ENCODE peak calls at places on chromosomes 13 and 19, in four cellular contexts. H, U, Y and T are unnamed samples.

GRCh38 chr19:43586346-43586745 is 9.6 kb downstream of the IRGQ start:
- DNase-seq in Y (no peak), H (no peak), U (no peak), T (no peak)

GRCh38 chr13:94656766-94657165 is 55.1 kb downstream of the GPR180 start:
- DNase-seq in H (peak; percentile 35), U (no peak), Y (no peak), T (no peak)

GRCh38 chr13:99737456-99737855 is 234.1 kb downstream of the ZIC5 start:
- DNase-seq in Y (no peak), H (no peak), U (peak; percentile 37), T (no peak)

GRCh38 chr13:95156208-95156607 is 145.0 kb downstream of the ABCC4 start:
- DNase-seq in U (no peak), Y (no peak), H (peak; percentile 41), T (peak; percentile 6)

GRCh38 chr19:48685583-48685982 is 10.2 kb upstream of the FUT2 start:
- DNase-seq in Y (no peak), H (no peak), U (no peak), T (peak; percentile 68)

GRCh38 chr19:15180451-15181390 is 20.1 kb downstream of the NOTCH3 start:
- DNase-seq in U (peak; percentile 81), Y (peak; percentile 88), H (no peak), T (peak; percentile 37)

GRCh38 chr13:65470781-65471180 is 1759.4 kb downstream of the PCDH9 start:
- DNase-seq in H (no peak), Y (no peak), U (no peak), T (no peak)

GRCh38 chr13:71300602-71301001 is 566.4 kb downstream of the DACH1 start:
- DNase-seq in U (no peak), H (no peak), Y (no peak), T (no peak)

GRCh38 chr19:6736169-6736916 is 1.0 kb downstream of the GPR108 start:
- DNase-seq in H (peak; percentile 87), Y (peak; percentile 45), U (peak; percentile 76), T (peak; percentile 81)

GRCh38 chr19:4371209-4371897 is 28.0 kb downstream of the MPND start:
- DNase-seq in H (no peak), U (no peak), Y (no peak), T (no peak)

GRCh38 chr13:98664924-98665637 is 87.4 kb downstream of the SLC15A1 start:
- DNase-seq in H (no peak), U (no peak), Y (no peak), T (no peak)

GRCh38 chr19:4380254-4380727 is 20.1 kb downstream of the SH3GL1 start:
- DNase-seq in H (no peak), U (no peak), Y (no peak), T (no peak)

GRCh38 chr13:51818771-51819511 is 15.0 kb upstream of the DHRS12 start:
- DNase-seq in Y (no peak), U (no peak), H (no peak), T (no peak)

GRCh38 chr19:42350417-42350816 is 25.0 kb downstream of the MEGF8 start:
- DNase-seq in U (no peak), H (no peak), Y (no peak), T (no peak)

GRCh38 chr13:26280822-26281221 is 26.9 kb downstream of the CDK8 start:
- DNase-seq in U (no peak), H (no peak), Y (no peak), T (peak; percentile 4)

GRCh38 chr19:8361921-8362793 is 1.8 kb upstream of the ANGPTL4 start:
- DNase-seq in U (no peak), Y (no peak), H (peak; percentile 97), T (peak; percentile 83)

GRCh38 chr19:38932425-38933179 is 1.9 kb downstream of the MRPS12 start:
- DNase-seq in Y (peak; percentile 20), U (no peak), H (peak; percentile 88), T (peak; percentile 63)

GRCh38 chr19:17755977-17756670 is 4.8 kb downstream of the FCHO1 start:
- DNase-seq in U (peak; percentile 89), H (peak; percentile 82), Y (peak; percentile 63), T (no peak)

GRCh38 chr19:5952193-5953033 is 25.5 kb downstream of the RANBP3 start:
- DNase-seq in H (no peak), U (no peak), Y (no peak), T (no peak)

GRCh38 chr19:48510421-48511268 is 990 bp downstream of the LMTK3 start:
- DNase-seq in U (peak; percentile 94), Y (peak; percentile 67), H (peak; percentile 77), T (no peak)

GRCh38 chr13:25455146-25455545 is 83.4 kb downstream of the ATP8A2 start:
- DNase-seq in Y (no peak), U (no peak), H (no peak), T (no peak)

GRCh38 chr13:59680429-59681024 is 483.2 kb downstream of the DIAPH3 start:
- DNase-seq in U (no peak), H (peak; percentile 17), Y (peak; percentile 4), T (no peak)

GRCh38 chr13:45143346-45143751 is 23.0 kb downstream of the GTF2F2 start:
- DNase-seq in U (no peak), H (no peak), Y (no peak), T (no peak)

GRCh38 chr19:36973844-36974195 is 57.7 kb downstream of the ZNF568 start:
- DNase-seq in U (no peak), Y (no peak), H (no peak), T (no peak)

GRCh38 chr13:26459276-26460131 is 98.0 kb upstream of the WASF3 start:
- DNase-seq in Y (no peak), U (no peak), H (no peak), T (no peak)

GRCh38 chr19:4089400-4089908 is 22.8 kb upstream of the ZBTB7A start:
- DNase-seq in Y (no peak), U (no peak), H (no peak), T (no peak)

GRCh38 chr13:49428041-49428763 is 15.7 kb downstream of the CAB39L start:
- DNase-seq in H (no peak), Y (no peak), U (no peak), T (no peak)

GRCh38 chr13:21316376-21316775 is 139.9 kb downstream of the MRPL57 start:
- DNase-seq in U (no peak), H (no peak), Y (no peak), T (no peak)

GRCh38 chr13:18991054-18991453 is 190.6 kb downstream of the TUBA3C start:
- DNase-seq in U (no peak), Y (no peak), H (no peak), T (no peak)

GRCh38 chr19:3034845-3035541 is 5.9 kb upstream of the TLE2 start:
- DNase-seq in Y (peak; percentile 23), H (no peak), U (peak; percentile 53), T (no peak)

GRCh38 chr19:29379257-29379986 is 146.4 kb upstream of the VSTM2B start:
- DNase-seq in U (peak; percentile 26), H (no peak), Y (no peak), T (no peak)

GRCh38 chr13:97352815-97353214 is 81.2 kb upstream of the RAP2A start:
- DNase-seq in U (no peak), H (no peak), Y (no peak), T (no peak)
- TF ChIP-seq MAX in U (no peak), H (no peak), Y (no peak), T (no peak)

GRCh38 chr13:113776231-113777125 is 17.5 kb downstream of the TMEM255B start:
- DNase-seq in H (no peak), U (no peak), Y (no peak), T (no peak)

GRCh38 chr13:113775451-113776145 is 16.6 kb downstream of the TMEM255B start:
- DNase-seq in H (no peak), Y (no peak), U (no peak), T (no peak)

GRCh38 chr13:113774177-113775107 is 15.4 kb downstream of the TMEM255B start:
- DNase-seq in H (no peak), U (no peak), Y (no peak), T (no peak)

GRCh38 chr13:113781571-113781970 is 22.5 kb downstream of the TMEM255B start:
- DNase-seq in U (no peak), Y (no peak), H (no peak), T (no peak)

GRCh38 chr13:113777311-113778260 is 18.6 kb downstream of the TMEM255B start:
- DNase-seq in H (no peak), Y (peak; percentile 23), U (peak; percentile 84), T (no peak)
- TF ChIP-seq RNF2 in H (no peak), Y (no peak), U (no peak), T (no peak)

GRCh38 chr19:45800009-45800553 is 7.4 kb upstream of the DMWD start:
- DNase-seq in Y (no peak), H (peak; percentile 65), U (no peak), T (no peak)
- TF ChIP-seq MAX in Y (no peak), H (no peak), U (no peak), T (no peak)

GRCh38 chr13:106804996-106805395 is 237.1 kb upstream of the ARGLU1 start:
- DNase-seq in Y (no peak), U (no peak), H (no peak), T (no peak)
- TF ChIP-seq RNF2 in Y (no peak), U (no peak), H (no peak), T (no peak)

GRCh38 chr19:35249848-35250711 is 1.3 kb downstream of the LSR start:
- DNase-seq in U (peak; percentile 39), H (no peak), Y (no peak), T (no peak)
- TF ChIP-seq MAX in U (no peak), H (no peak), Y (peak; percentile 16), T (no peak)

GRCh38 chr19:45716314-45717130 is 14.2 kb downstream of the FBXO46 start:
- DNase-seq in Y (peak; percentile 31), H (peak; percentile 36), U (no peak), T (no peak)

GRCh38 chr19:45713141-45713540 is 17.6 kb downstream of the FBXO46 start:
- DNase-seq in Y (no peak), U (no peak), H (no peak), T (no peak)

GRCh38 chr19:45715139-45715538 is 15.6 kb downstream of the FBXO46 start:
- DNase-seq in H (no peak), Y (no peak), U (no peak), T (no peak)

GRCh38 chr19:45717983-45718650 is 12.6 kb downstream of the FBXO46 start:
- DNase-seq in H (no peak), U (no peak), Y (no peak), T (no peak)

DNA sequence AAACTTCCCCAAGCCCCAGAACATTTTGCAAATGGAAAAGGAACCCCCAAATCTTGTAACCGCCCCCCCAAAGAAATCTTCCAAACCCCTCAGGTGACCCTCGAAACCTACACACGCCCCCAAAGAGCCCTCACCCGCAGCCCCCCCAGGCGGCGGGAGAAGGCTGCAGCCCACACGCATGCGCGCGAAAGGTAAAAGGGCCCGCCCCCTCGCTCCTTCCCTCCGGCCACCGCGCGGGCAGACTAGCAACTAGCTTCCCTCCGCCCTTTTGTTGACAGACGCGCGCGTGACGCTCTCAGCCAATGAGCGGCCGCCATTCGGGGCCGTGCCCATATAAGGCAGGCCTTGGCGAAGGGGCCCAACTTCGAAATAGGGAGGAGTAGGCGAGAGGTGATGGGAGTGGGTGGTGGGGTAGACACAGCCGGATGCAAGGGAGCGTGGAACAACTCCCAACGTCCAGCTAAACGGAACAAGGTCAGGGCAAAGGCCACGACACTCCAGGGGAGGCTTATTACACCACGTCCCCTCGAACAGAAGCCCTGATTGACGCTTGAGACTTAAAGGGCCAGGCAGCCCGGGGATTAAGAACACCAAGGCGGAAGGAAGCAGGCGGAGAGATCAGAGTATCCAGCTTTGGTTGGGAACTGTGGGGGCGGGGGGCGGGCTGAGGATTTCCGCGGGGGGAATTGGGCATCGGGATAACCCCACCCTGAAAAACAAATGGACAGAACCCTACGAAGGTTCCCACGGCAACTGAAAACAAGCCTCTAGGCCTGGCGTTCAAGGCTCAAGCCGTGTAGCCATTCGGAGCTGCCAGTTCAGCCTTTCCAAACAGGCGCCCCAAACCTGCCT is 13.3 kb downstream of the FBXO46 start:
- DNase-seq in U (peak; percentile 97), Y (peak; percentile 97), H (peak; percentile 100), T (peak; percentile 99)
- TF ChIP-seq RNF2 in U (no peak), Y (peak; percentile 94), H (no peak), T (no peak)

GRCh38 chr13:35475131-35475959 is 1.1 kb downstream of the MAB21L1 start:
- DNase-seq in U (peak; percentile 71), H (no peak), Y (no peak), T (no peak)
- TF ChIP-seq MAX in U (no peak), H (no peak), Y (no peak), T (no peak)